ENCODE peak calls at places on chromosomes 5 and 9, in ten cellular contexts. T is HT-29; V is AG10803; F is OCI-M1; L is kidney tubule cell; A is astrocyte; C is anterior cingulate cortex; D is A549; Q is activated effector memory CD4-positive, alpha-beta T cell treated with anti-CD3 and anti-CD28 coated beads, Interleukin-2, amount 50 U/mL, for 16 hours; K is neural crest cell. O is an unnamed sample.

GRCh38 chr9:130911254-130912049 is 14.8 kb upstream of the QRFP start:
- DNase-seq in T (no peak), V (no peak), F (no peak), L (no peak), A (no peak), C (no peak), D (no peak), Q (no peak), K (no peak), O (no peak)

GRCh38 chr9:36832232-36832795 is 201.8 kb downstream of the PAX5 start:
- DNase-seq in T (no peak), V (no peak), F (no peak), L (no peak), A (no peak), C (no peak), D (no peak), Q (peak), K (no peak), O (no peak)

GRCh38 chr9:111572945-111573604 is 26.4 kb downstream of the PTGR1 start:
- DNase-seq in T (no peak), V (peak), F (no peak), L (no peak), A (peak), C (no peak), D (no peak), Q (no peak), K (no peak), O (no peak)

GRCh38 chr5:148910686-148911361 is 84.4 kb downstream of the ADRB2 start:
- DNase-seq in T (peak), V (peak), F (peak), L (peak), A (peak), C (no peak), D (no peak), Q (no peak), K (no peak), O (no peak)

GRCh38 chr5:14213253-14213652 is 70.1 kb downstream of the TRIO start:
- DNase-seq in T (no peak), V (no peak), F (no peak), L (peak), A (no peak), C (no peak), D (no peak), Q (no peak), K (no peak), O (no peak)

GRCh38 chr9:71273613-71274012 is 152.2 kb upstream of the TRPM3 start:
- DNase-seq in T (peak), V (no peak), F (no peak), L (no peak), A (no peak), C (no peak), D (no peak), Q (no peak), K (no peak), O (no peak)

GRCh38 chr5:147481376-147481775 is 28.5 kb downstream of the DPYSL3 start:
- DNase-seq in T (no peak), V (peak), F (no peak), L (peak), A (peak), C (no peak), D (no peak), Q (no peak), K (no peak), O (no peak)

GRCh38 chr5:14261237-14261636 is 118.1 kb downstream of the TRIO start:
- DNase-seq in T (no peak), V (no peak), F (no peak), L (no peak), A (no peak), C (no peak), D (no peak), Q (no peak), K (no peak), O (no peak)

GRCh38 chr5:68230285-68230684 is 14.7 kb downstream of the PIK3R1 start:
- DNase-seq in T (no peak), V (no peak), F (no peak), L (no peak), A (no peak), C (no peak), D (no peak), Q (no peak), K (no peak), O (no peak)

GRCh38 chr5:35082530-35082929 is 34.8 kb upstream of the AGXT2 start:
- DNase-seq in T (no peak), V (no peak), F (no peak), L (no peak), A (no peak), C (no peak), D (no peak), Q (no peak), K (no peak), O (no peak)

GRCh38 chr9:79665926-79666325 is 94.2 kb downstream of the TLE4 start:
- DNase-seq in T (no peak), V (peak), F (no peak), L (no peak), A (no peak), C (no peak), D (no peak), Q (no peak), K (no peak), O (no peak)

GRCh38 chr5:170302729-170303501 is 5.3 kb upstream of the LCP2 start:
- DNase-seq in T (no peak), V (no peak), F (peak), L (no peak), A (no peak), C (no peak), D (no peak), Q (peak), K (no peak), O (no peak)

GRCh38 chr5:122313001-122313402 is 965 bp downstream of the SNCAIP start:
- DNase-seq in T (no peak), V (peak), F (no peak), L (peak), A (peak), C (no peak), D (no peak), Q (no peak), K (no peak), O (no peak)

GRCh38 chr5:69502375-69503143 is 10.0 kb downstream of the OCLN start:
- DNase-seq in T (no peak), V (peak), F (no peak), L (peak), A (peak), C (no peak), D (no peak), Q (no peak), K (no peak), O (no peak)

GRCh38 chr5:44714871-44715580 is 93.7 kb upstream of the MRPS30 start:
- DNase-seq in T (no peak), V (no peak), F (peak), L (no peak), A (no peak), C (no peak), D (no peak), Q (no peak), K (no peak), O (no peak)

GRCh38 chr9:124934290-124934689 is 6.6 kb downstream of the GOLGA1 start:
- DNase-seq in T (no peak), V (peak), F (no peak), L (peak), A (peak), C (no peak), D (no peak), Q (no peak), K (no peak), O (no peak)

GRCh38 chr9:33416996-33417395 is 14.6 kb upstream of the AQP7 start:
- DNase-seq in T (no peak), V (no peak), F (no peak), L (no peak), A (no peak), C (no peak), D (no peak), Q (peak), K (no peak), O (no peak)

GRCh38 chr5:63439537-63439936 is 522.7 kb downstream of the HTR1A start:
- DNase-seq in T (no peak), V (no peak), F (no peak), L (no peak), A (no peak), C (no peak), D (no peak), Q (peak), K (no peak), O (no peak)

GRCh38 chr9:14106699-14107098 is 207.2 kb downstream of the NFIB start:
- DNase-seq in T (no peak), V (no peak), F (peak), L (no peak), A (no peak), C (no peak), D (no peak), Q (no peak), K (no peak), O (no peak)

GRCh38 chr9:86098793-86099694 is at the start of gene GOLM1:
- DNase-seq in T (peak), V (peak), F (peak), L (peak), A (peak), C (peak), D (peak), Q (peak), K (peak), O (no peak)

GRCh38 chr5:74541381-74541781 is 99.1 kb downstream of the ENC1 start:
- DNase-seq in T (no peak), V (peak), F (no peak), L (peak), A (peak), C (no peak), D (no peak), Q (no peak), K (no peak), O (no peak)

GRCh38 chr9:71697882-71698281 is 70.4 kb downstream of the CEMIP2 start:
- DNase-seq in T (no peak), V (no peak), F (no peak), L (no peak), A (no peak), C (no peak), D (no peak), Q (no peak), K (no peak), O (no peak)